ENCODE peak calls at places on chromosomes 2 and 18, in ten cellular contexts. L is body of pancreas, F is breast epithelium, A is suprapubic skin, I is tibial nerve, X is sigmoid colon, S is spleen, P is stomach, Y is K562, M is IMR-90. R is an unnamed sample.
A peak's percentile ranks its signal among the peaks of the same experiment; 100 is the strongest.

GRCh38 chr2:20365249-20365817 is 14.7 kb upstream of the PUM2 start:
- DNase-seq in L (no peak), F (no peak), A (no peak), I (no peak), X (no peak), S (no peak), P (no peak), Y (no peak), M (peak; percentile 87), R (no peak)

GRCh38 chr2:182559623-182560022 is 132.8 kb upstream of the PDE1A start:
- DNase-seq in L (no peak), F (no peak), A (no peak), I (no peak), X (no peak), S (no peak), P (no peak), Y (no peak), M (peak; percentile 76), R (no peak)

GRCh38 chr2:175251425-175252041 is 70.0 kb upstream of the ATP5MC3 start:
- DNase-seq in L (no peak), F (no peak), A (no peak), I (peak; percentile 6), X (no peak), S (no peak), P (no peak), Y (peak; percentile 36), M (peak; percentile 40), R (no peak)

GRCh38 chr18:64974378-64975125 is 776.3 kb upstream of the CDH7 start:
- DNase-seq in L (no peak), F (no peak), A (no peak), I (no peak), X (no peak), S (no peak), P (no peak), Y (no peak), M (no peak), R (peak; percentile 22)

GRCh38 chr2:54867457-54867856 is 144.0 kb downstream of the EML6 start:
- DNase-seq in L (no peak), F (no peak), A (no peak), I (no peak), X (no peak), S (no peak), P (no peak), Y (no peak), M (no peak), R (no peak)

GRCh38 chr18:58451115-58451971 is 177.5 kb downstream of the ALPK2 start:
- DNase-seq in L (no peak), F (no peak), A (no peak), I (no peak), X (no peak), S (no peak), P (no peak), Y (no peak), M (no peak), R (no peak)

GRCh38 chr2:230326453-230327417 is at the start of gene SP140L:
- DNase-seq in L (peak; percentile 63), F (peak; percentile 70), A (no peak), I (peak; percentile 55), X (peak; percentile 85), S (peak; percentile 96), P (peak; percentile 77), Y (peak; percentile 54), M (peak; percentile 84), R (peak; percentile 38)

GRCh38 chr2:47686018-47686417 is 96.9 kb upstream of the MSH6 start:
- DNase-seq in L (no peak), F (no peak), A (no peak), I (no peak), X (no peak), S (no peak), P (no peak), Y (no peak), M (no peak), R (no peak)

GRCh38 chr2:27212626-27213471 is 781 bp upstream of the SLC5A6 start:
- DNase-seq in L (no peak), F (no peak), A (peak; percentile 67), I (peak; percentile 26), X (peak; percentile 35), S (no peak), P (no peak), Y (peak; percentile 53), M (peak; percentile 76), R (no peak)

GRCh38 chr2:44181648-44182047 is 13.0 kb downstream of the PPM1B start:
- DNase-seq in L (no peak), F (no peak), A (no peak), I (no peak), X (no peak), S (no peak), P (no peak), Y (no peak), M (no peak), R (no peak)

GRCh38 chr2:44184106-44184505 is 15.4 kb downstream of the PPM1B start:
- DNase-seq in L (no peak), F (no peak), A (no peak), I (no peak), X (no peak), S (no peak), P (no peak), Y (no peak), M (no peak), R (no peak)

DNA sequence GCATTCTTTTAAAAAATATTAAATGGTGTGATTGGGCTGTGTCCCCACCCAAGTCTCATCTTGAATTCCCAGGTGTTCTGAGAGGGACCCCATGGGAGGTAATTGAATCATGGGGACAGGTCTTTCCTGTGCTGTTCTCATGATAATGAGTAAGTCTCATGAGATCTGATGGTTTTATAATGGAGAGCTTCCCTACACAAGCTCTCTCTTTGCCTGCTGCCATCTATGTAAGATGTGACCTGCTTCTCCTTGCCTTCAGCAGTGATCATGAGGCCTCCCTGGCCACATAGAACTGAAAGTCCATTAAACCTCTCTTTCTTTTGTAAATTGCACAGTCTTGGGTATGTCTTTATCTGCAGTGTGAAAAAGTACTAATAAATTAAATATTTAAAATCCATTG is 10.3 kb downstream of the PPM1B start:
- DNase-seq in L (no peak), F (no peak), A (no peak), I (no peak), X (no peak), S (no peak), P (no peak), Y (no peak), M (no peak), R (no peak)
- H3K4me1 ChIP-seq in L (peaks cover 39% of the 10 kb centered on the region), F (no peaks in the 10 kb centered on the region), A (peaks cover 30% of the 10 kb centered on the region), I (peaks cover 10% of the 10 kb centered on the region), X (peaks cover 51% of the 10 kb centered on the region), S (peaks cover 19% of the 10 kb centered on the region), P (peaks cover 18% of the 10 kb centered on the region), Y (peaks cover 4% of the 10 kb centered on the region), M (peaks cover 2% of the 10 kb centered on the region), R (no peaks in the 10 kb centered on the region)

DNA sequence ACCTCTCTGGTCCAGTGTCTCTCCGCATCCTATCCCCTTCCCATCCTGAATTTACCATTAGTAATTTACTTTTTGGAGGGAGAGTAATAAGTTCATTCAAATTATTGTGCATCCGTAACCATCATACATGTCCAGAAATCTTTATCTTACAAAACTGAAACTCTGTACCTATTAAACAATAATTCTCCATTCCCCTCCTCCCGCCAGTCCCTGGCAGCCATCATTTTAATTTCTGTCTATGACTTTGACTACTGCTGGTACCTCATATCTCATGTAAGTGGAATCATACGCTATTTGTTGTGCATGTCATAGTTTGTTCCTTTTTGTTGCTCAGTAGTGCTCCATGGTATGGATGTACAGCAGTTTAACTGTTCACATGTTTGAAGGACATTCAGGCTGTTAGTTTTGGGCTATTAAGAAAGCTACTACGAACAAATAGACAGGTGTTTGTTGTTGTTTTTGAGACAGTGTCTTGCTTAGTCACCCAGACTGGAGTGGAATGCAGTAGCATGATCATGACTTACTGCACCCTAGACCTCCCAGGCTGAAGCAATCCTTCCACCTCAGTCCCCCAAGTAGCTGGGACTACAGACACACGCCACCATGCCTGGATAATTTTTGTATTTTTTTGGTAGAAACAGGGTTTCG is 2.0 kb downstream of the LIMS1 start:
- DNase-seq in L (no peak), F (no peak), A (no peak), I (no peak), X (no peak), S (no peak), P (no peak), Y (peak; percentile 5), M (peak; percentile 62), R (no peak)
- H3K4me3 ChIP-seq in L (no peak overlapping the region), F (no peak overlapping the region), A (peak overlapping the region; percentile 74), I (no peak overlapping the region), X (peak overlapping the region; percentile 89), S (peak overlapping the region; percentile 68), P (peak overlapping the region; percentile 65), Y (peak overlapping the region; percentile 86), M (peak overlapping the region; percentile 75), R (no peak overlapping the region)

GRCh38 chr2:111121873-111122630 is 1.3 kb downstream of the BCL2L11 start:
- DNase-seq in L (peak; percentile 89), F (peak; percentile 77), A (peak; percentile 88), I (peak; percentile 69), X (peak; percentile 92), S (peak; percentile 97), P (peak; percentile 91), Y (peak; percentile 94), M (peak; percentile 85), R (peak; percentile 87)
- TF ChIP-seq POLR2A in L (peak; percentile 85), F (peak; percentile 35), A (peak; percentile 67), I (peak; percentile 85), X (peak; percentile 13), S (peak; percentile 81), P (no peak), Y (peak; percentile 46), M (no peak), R (peak; percentile 94)

GRCh38 chr2:237433920-237434319 is 20.0 kb upstream of the COL6A3 start:
- DNase-seq in L (no peak), F (no peak), A (peak; percentile 59), I (no peak), X (no peak), S (no peak), P (no peak), Y (no peak), M (no peak), R (no peak)
- H3K4me1 ChIP-seq in L (peaks cover 19% of the 10 kb centered on the region), F (peaks cover 4% of the 10 kb centered on the region), A (peaks cover 29% of the 10 kb centered on the region), I (peaks cover 21% of the 10 kb centered on the region), X (peaks cover 35% of the 10 kb centered on the region), S (peaks cover 5% of the 10 kb centered on the region), P (peaks cover 10% of the 10 kb centered on the region), Y (no peaks in the 10 kb centered on the region), M (peaks cover 32% of the 10 kb centered on the region), R (peaks cover 6% of the 10 kb centered on the region)

GRCh38 chr18:29241199-29241598 is 1064.3 kb upstream of the CDH2 start:
- DNase-seq in L (no peak), F (no peak), A (no peak), I (no peak), X (no peak), S (no peak), P (no peak), Y (no peak), M (no peak), R (no peak)
- H3K4me3 ChIP-seq in L (no peak overlapping the region), F (no peak overlapping the region), A (no peak overlapping the region), I (no peak overlapping the region), X (no peak overlapping the region), S (no peak overlapping the region), P (no peak overlapping the region), Y (no peak overlapping the region), M (no peak overlapping the region), R (no peak overlapping the region)

R was measured in prostate gland.